ENCODE peak calls at places on chromosomes 1 and 21, in four cellular contexts. P, G, R and Y are unnamed samples. For H3K4me1, the result is how much of the 10 kb centered on the place peaks cover.

GRCh38 chr21:17003221-17003620 is 509.6 kb upstream of the CXADR start:
- DNase-seq in P (no peak), G (no peak), R (peak), Y (no peak)

GRCh38 chr1:115198938-115199337 is 109.6 kb upstream of the TSPAN2 start:
- DNase-seq in P (no peak), G (no peak), R (no peak), Y (no peak)

GRCh38 chr1:149888999-149889289 is 10.4 kb upstream of the BOLA1 start:
- DNase-seq in P (no peak), G (no peak), R (no peak), Y (no peak)

GRCh38 chr1:119279441-119280415 is 88.9 kb upstream of the HAO2 start:
- DNase-seq in P (no peak), G (no peak), R (peak), Y (no peak)

GRCh38 chr1:21931171-21932093 is 5.7 kb downstream of the HSPG2 start:
- DNase-seq in P (no peak), G (peak), R (peak), Y (no peak)

GRCh38 chr1:67535474-67535873 is 105.3 kb upstream of the SERBP1 start:
- DNase-seq in P (no peak), G (peak), R (peak), Y (peak)

GRCh38 chr1:198932351-198932991 is 293.6 kb downstream of the PTPRC start:
- DNase-seq in P (no peak), G (no peak), R (no peak), Y (no peak)

GRCh38 chr1:91555821-91556531 is 55.3 kb downstream of the CDC7 start:
- DNase-seq in P (peak), G (no peak), R (no peak), Y (no peak)

GRCh38 chr21:27301216-27301615 is 334.3 kb upstream of the ADAMTS5 start:
- DNase-seq in P (no peak), G (no peak), R (no peak), Y (no peak)

GRCh38 chr1:41728403-41729202 is 190.1 kb downstream of the HIVEP3 start:
- DNase-seq in P (no peak), G (peak), R (no peak), Y (no peak)

GRCh38 chr1:111989531-111990025 is at the start of gene KCND3:
- DNase-seq in P (no peak), G (peak), R (peak), Y (no peak)

GRCh38 chr21:16568661-16569060 is 838.9 kb downstream of the USP25 start:
- DNase-seq in P (no peak), G (no peak), R (no peak), Y (no peak)

GRCh38 chr1:30965914-30966313 is 57.4 kb upstream of the SDC3 start:
- DNase-seq in P (no peak), G (no peak), R (no peak), Y (no peak)
- H3K27ac ChIP-seq in P (no peak), G (peak), R (no peak), Y (peak)

DNA sequence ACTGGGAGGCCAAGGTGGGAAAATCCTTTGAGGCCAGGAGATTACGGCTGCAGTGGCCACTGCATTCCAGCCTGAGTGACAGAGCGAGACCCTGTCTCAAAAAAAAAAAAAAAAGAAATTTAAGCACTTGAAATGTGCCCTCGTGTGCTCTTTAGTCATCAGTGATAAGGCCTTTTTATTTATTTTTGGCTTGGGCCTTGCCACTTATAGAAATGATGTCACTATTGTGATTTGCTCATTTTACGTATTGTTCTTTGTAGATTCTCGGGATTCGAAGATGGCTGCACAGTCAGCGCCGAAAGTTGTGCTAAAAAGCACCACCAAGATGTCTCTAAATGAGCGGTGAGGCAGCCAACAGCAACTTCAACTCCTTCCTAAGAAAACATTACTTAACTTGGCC is 2.4 kb downstream of the CHTOP start:
- DNase-seq in P (no peak), G (no peak), R (no peak), Y (no peak)
- H3K4me1 ChIP-seq in P (under half), G (under half), R (under half), Y (under half)

GRCh38 chr1:26848947-26849774 is 13.8 kb upstream of the SFN start:
- DNase-seq in P (no peak), G (no peak), R (no peak), Y (no peak)
- H3K27ac ChIP-seq in P (no peak), G (no peak), R (no peak), Y (no peak)

GRCh38 chr1:109373051-109373593 is 24.6 kb downstream of the SORT1 start:
- DNase-seq in P (no peak), G (no peak), R (no peak), Y (no peak)

GRCh38 chr1:109368464-109368863 is 29.3 kb downstream of the SORT1 start:
- DNase-seq in P (no peak), G (no peak), R (peak), Y (no peak)

GRCh38 chr1:109371271-109371739 is 26.4 kb downstream of the SORT1 start:
- DNase-seq in P (no peak), G (no peak), R (no peak), Y (no peak)

GRCh38 chr1:109369167-109369746 is 28.5 kb downstream of the SORT1 start:
- DNase-seq in P (no peak), G (no peak), R (no peak), Y (no peak)

GRCh38 chr1:109370712-109371270 is 26.9 kb downstream of the SORT1 start:
- DNase-seq in P (no peak), G (no peak), R (no peak), Y (no peak)
- H3K4me1 ChIP-seq in P (under half), G (under half), R (under half), Y (half or more)

GRCh38 chr1:43205671-43206070 is 33.5 kb downstream of the CFAP57 start:
- DNase-seq in P (no peak), G (no peak), R (no peak), Y (no peak)

GRCh38 chr1:43207229-43207853 is 35.2 kb downstream of the CFAP57 start:
- DNase-seq in P (no peak), G (no peak), R (peak), Y (no peak)

GRCh38 chr1:43203859-43204258 is 31.7 kb downstream of the CFAP57 start:
- DNase-seq in P (no peak), G (no peak), R (no peak), Y (no peak)

GRCh38 chr1:43204394-43204793 is 32.3 kb downstream of the CFAP57 start:
- DNase-seq in P (no peak), G (no peak), R (no peak), Y (no peak)

DNA sequence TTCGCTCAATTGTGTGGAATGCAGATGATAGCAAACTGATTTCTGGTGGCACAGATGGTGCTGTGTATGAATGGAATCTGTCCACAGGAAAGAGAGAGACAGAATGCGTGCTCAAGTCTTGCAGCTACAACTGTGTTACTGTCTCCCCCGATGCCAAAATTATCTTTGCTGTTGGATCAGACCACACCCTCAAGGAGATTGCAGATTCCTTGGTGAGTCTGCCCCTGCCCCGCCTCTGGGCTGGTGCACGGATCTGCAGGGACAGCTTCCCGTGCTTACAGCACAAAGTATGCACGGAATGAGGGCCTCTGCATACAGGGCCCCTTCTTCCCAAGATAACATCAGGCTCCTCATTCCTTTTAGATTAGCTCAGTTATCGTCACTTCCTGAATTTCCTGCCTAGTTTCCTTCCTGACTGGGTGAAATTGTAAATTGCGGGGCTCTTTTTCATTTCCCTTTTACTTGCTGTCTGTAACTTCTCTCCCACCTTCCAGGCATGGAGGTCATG is 34.6 kb downstream of the CFAP57 start:
- DNase-seq in P (no peak), G (peak), R (peak), Y (no peak)
- H3K27ac ChIP-seq in P (no peak), G (peak), R (peak), Y (no peak)

GRCh38 chr1:200888349-200888838 is 6.3 kb upstream of the INAVA start:
- DNase-seq in P (peak), G (no peak), R (peak), Y (no peak)

GRCh38 chr1:200891774-200892157 is 2.9 kb upstream of the INAVA start:
- DNase-seq in P (no peak), G (peak), R (peak), Y (no peak)

GRCh38 chr1:200889571-200889970 is 5.1 kb upstream of the INAVA start:
- DNase-seq in P (no peak), G (no peak), R (no peak), Y (no peak)

GRCh38 chr1:200890818-200891773 is 3.6 kb upstream of the INAVA start:
- DNase-seq in P (no peak), G (peak), R (peak), Y (no peak)

GRCh38 chr1:200890027-200890426 is 4.7 kb upstream of the INAVA start:
- DNase-seq in P (no peak), G (no peak), R (no peak), Y (no peak)
- H3K4me1 ChIP-seq in P (under half), G (under half), R (under half), Y (under half)

DNA sequence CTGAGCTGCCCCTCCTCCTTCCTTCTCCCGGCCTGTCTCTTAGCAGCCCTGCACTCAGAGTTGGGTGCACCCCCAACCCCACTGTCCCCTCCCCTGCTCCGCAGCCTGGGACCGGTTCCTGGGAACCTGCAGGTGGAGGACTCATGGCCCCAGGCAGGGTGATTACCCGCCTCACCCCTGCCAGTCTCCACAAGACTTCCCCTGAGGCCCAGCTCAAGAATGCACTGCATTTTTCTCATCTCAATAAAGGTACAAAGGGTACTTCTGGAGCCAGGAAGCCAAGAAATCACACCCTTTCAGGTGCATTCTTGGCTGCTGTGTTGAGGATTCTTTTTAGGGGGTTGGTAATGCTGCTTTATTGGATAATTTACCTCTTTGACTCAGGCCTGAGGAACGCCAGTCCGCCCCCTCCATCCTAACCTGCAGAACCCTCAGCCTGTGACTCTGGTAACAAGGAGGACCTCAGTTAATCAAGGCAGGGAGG is 126.3 kb upstream of the TMPRSS2 start:
- DNase-seq in P (no peak), G (no peak), R (peak), Y (no peak)
- H3K27ac ChIP-seq in P (no peak), G (no peak), R (no peak), Y (no peak)

GRCh38 chr1:215623162-215623561 is 56.1 kb downstream of the KCTD3 start:
- DNase-seq in P (no peak), G (no peak), R (no peak), Y (no peak)
- H3K4me1 ChIP-seq in P (under half), G (under half), R (under half), Y (under half)

GRCh38 chr21:42664614-42665013 is 11.2 kb downstream of the PDE9A start:
- DNase-seq in P (no peak), G (no peak), R (no peak), Y (no peak)
- H3K27ac ChIP-seq in P (no peak), G (no peak), R (no peak), Y (no peak)